ENCODE peak calls at places on chromosomes 12 and 14, in five cellular contexts. T is tibial nerve, L is GM12865, U is osteocyte, K is lower leg skin. F is an unnamed sample.

GRCh38 chr12:109483346-109483745 is 5.9 kb downstream of the UBE3B start:
- DNase-seq in U (no peak), T (no peak), K (no peak), L (no peak), F (no peak)

GRCh38 chr14:70002589-70003240 is 123.5 kb downstream of the SMOC1 start:
- DNase-seq in L (no peak), K (no peak), T (no peak), U (no peak), F (no peak)

GRCh38 chr14:39680777-39681176 is 248.5 kb upstream of the FBXO33 start:
- DNase-seq in L (peak), T (no peak), K (no peak), U (no peak), F (no peak)

GRCh38 chr14:92902726-92903125 is 20.2 kb upstream of the CHGA start:
- DNase-seq in L (no peak), T (no peak), K (no peak), U (no peak), F (no peak)

GRCh38 chr12:12800406-12801180 is 12.6 kb upstream of the DDX47 start:
- DNase-seq in K (no peak), T (no peak), L (no peak), U (no peak), F (no peak)

GRCh38 chr14:60655114-60655897 is 6.0 kb upstream of the SIX1 start:
- DNase-seq in U (no peak), K (no peak), T (no peak), L (no peak), F (no peak)

GRCh38 chr14:70108419-70108818 is 80.3 kb downstream of the SLC8A3 start:
- DNase-seq in U (no peak), T (no peak), K (no peak), L (no peak), F (no peak)

GRCh38 chr14:92586001-92586947 is 72.7 kb downstream of the RIN3 start:
- DNase-seq in K (no peak), U (no peak), L (peak), T (no peak), F (no peak)

GRCh38 chr14:45201908-45202307 is 51.1 kb downstream of the MIS18BP1 start:
- DNase-seq in U (no peak), L (peak), K (no peak), T (no peak), F (no peak)

GRCh38 chr12:80766897-80767296 is 50.2 kb downstream of the MYF5 start:
- DNase-seq in K (no peak), T (no peak), L (peak), U (no peak), F (no peak)

GRCh38 chr12:13154027-13154538 is 42.4 kb upstream of the EMP1 start:
- DNase-seq in U (no peak), K (no peak), L (no peak), T (no peak), F (no peak)

GRCh38 chr12:48454675-48455074 is 17.7 kb upstream of the ANP32D start:
- DNase-seq in K (no peak), L (peak), U (no peak), T (no peak), F (no peak)

DNA sequence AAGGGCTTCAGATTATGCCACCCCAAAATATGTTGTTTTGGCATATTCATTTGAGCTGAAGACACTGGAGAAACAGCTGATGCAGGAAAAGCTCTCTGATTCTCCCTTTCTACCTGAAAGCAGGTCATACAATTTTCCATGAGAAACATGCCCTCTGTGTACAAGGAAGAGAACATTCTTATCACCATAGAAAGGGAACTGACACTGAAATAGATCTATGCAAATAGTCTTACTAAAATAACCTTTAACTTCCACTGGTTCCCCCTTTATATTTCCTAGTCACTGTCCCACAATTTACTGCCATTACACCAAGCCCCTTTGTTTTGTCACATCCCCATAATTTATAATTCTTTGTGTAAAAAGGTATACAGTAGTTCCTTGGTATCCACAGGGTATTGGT is 9.6 kb upstream of the PHC1 start:
- DNase-seq in T (no peak), L (no peak), U (no peak), K (no peak), F (no peak)
- TF ChIP-seq CTCF in T (no peak), L (no peak), U (no peak), K (no peak), F (no peak)

GRCh38 chr14:90427848-90428426 is 31.1 kb downstream of the CALM1 start:
- DNase-seq in L (no peak), U (no peak), T (no peak), K (no peak), F (no peak)

GRCh38 chr14:90424686-90425255 is 27.9 kb downstream of the CALM1 start:
- DNase-seq in K (no peak), T (no peak), L (no peak), U (no peak), F (no peak)

GRCh38 chr14:90425480-90425879 is 28.7 kb downstream of the CALM1 start:
- DNase-seq in U (no peak), K (no peak), T (no peak), L (no peak), F (no peak)

GRCh38 chr14:90426031-90426540 is 29.3 kb downstream of the CALM1 start:
- DNase-seq in L (no peak), T (no peak), U (no peak), K (no peak), F (no peak)

DNA sequence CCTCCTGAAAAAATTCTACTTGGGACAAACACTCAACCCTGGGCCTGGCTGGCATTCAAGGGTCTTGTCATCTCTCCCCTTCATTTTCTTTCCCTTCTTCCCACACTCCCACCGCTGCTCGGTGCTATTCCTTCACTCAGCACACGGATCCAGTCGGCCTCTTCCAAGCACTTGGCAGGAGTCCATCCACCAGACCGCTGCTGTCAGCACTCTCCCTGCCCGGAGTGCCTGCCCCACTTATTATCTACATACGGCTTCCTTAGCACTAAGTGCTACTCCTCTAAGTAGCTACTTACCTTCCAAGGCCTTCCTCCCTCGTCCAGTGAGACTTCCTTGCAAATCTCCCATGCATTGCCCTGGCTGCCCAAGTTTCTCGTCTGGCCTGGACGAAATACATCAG is 29.8 kb downstream of the CALM1 start:
- DNase-seq in K (no peak), U (no peak), T (no peak), L (no peak), F (no peak)
- TF ChIP-seq CTCF in K (no peak), U (no peak), T (no peak), L (no peak), F (no peak)

DNA sequence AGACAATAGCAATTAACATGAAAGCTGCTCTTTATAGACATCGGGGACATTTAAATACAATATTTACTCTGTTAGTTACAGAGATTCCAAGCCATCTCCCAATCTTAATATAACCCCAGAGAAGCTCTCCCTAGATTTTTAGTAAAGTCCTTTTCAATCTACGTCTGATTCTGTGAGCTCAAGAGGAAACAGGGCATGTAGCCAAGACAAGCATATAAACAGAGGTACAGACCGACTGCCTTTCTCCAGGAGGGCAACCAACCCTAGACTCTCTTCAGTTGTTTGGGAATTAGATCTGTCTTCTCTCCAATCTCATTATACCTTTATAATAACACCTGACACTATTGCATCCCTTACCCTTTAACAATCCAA is 57.4 kb downstream of the TMTC1 start:
- DNase-seq in T (no peak), U (no peak), K (no peak), L (no peak), F (no peak)
- TF ChIP-seq CTCF in T (no peak), U (no peak), K (no peak), L (no peak), F (no peak)

DNA sequence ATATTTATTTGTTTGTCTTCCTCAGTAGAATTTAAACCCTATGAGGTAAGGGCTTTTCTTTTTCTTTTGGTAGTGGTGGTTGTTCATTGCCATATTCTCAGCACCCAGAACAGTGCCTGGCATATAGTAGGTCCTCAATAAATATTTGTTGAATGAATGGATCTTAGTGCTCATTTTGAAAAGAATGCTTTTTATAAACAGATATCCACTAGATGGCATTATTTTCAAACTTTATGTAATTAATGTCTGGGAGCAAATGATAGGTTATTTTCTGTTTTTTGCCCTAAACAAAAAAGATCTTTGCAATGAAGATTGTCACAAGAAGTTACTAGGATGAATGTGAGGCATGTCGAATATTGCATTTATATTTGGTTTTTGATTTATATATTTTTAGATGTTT is 64.1 kb downstream of the RAD51B start:
- DNase-seq in K (no peak), L (no peak), U (no peak), T (no peak), F (no peak)
- TF ChIP-seq CTCF in K (no peak), L (no peak), U (peak), T (no peak), F (no peak)

GRCh38 chr12:120856980-120857379 is 47.2 kb downstream of the SPPL3 start:
- DNase-seq in K (no peak), L (no peak), U (no peak), T (no peak), F (no peak)
- TF ChIP-seq CTCF in K (no peak), L (no peak), U (peak), T (no peak), F (peak)

GRCh38 chr14:74836251-74836957 is 39.5 kb downstream of the PROX2 start:
- DNase-seq in U (no peak), L (peak), T (no peak), K (no peak), F (no peak)
- TF ChIP-seq CTCF in U (no peak), L (no peak), T (no peak), K (no peak), F (no peak)

GRCh38 chr12:120238224-120238616 is 27.3 kb downstream of the PXN start:
- DNase-seq in U (no peak), K (no peak), T (no peak), L (no peak), F (no peak)

GRCh38 chr12:120235369-120236123 is 30.0 kb downstream of the PXN start:
- DNase-seq in K (no peak), U (no peak), T (no peak), L (no peak), F (no peak)

GRCh38 chr12:120231316-120232011 is 30.6 kb upstream of the RPLP0 start:
- DNase-seq in T (no peak), L (no peak), U (no peak), K (no peak), F (peak)

GRCh38 chr12:120236124-120236398 is 29.5 kb downstream of the PXN start:
- DNase-seq in L (no peak), U (no peak), K (no peak), T (no peak), F (no peak)

DNA sequence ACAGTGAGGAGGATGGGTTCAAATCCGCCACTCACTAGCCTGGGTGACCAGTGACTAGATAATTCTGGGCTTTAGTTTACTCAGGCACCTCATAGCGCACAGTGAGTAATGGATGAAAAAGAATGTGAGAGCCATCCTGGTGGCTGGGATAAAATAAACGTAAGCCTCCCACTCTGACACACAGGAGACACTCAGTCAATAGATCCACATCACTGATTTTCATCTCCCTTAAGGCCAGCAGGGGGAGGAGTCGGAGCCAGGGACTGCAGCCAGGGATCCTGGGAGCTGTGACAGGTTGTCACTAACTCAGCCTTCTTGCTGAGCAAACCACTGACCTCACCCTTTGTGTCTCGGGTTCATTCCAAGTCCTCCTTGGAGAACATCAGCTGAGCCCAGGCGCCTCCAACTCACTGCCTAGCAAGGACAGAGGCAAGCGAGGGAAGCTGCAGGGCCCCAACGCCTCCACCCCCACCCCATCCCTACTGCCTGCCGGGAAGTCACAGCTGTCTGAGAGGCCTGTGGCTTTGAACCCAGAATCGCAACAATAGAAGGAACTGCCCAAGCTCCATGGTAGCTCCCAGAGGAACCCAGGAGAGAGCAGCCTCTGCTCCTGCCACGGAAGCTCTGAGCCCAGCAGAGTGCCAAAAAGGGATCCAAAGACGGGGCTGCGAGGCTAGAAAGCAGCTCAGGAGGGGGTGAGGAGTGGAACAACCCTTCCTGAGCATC is 30.7 kb downstream of the PXN start:
- DNase-seq in U (no peak), K (peak), T (peak), L (peak), F (no peak)
- TF ChIP-seq CTCF in U (peak), K (no peak), T (peak), L (peak), F (no peak)

GRCh38 chr12:89893972-89894706 is 185.5 kb upstream of the ATP2B1 start:
- DNase-seq in U (no peak), K (no peak), T (no peak), L (peak), F (no peak)

GRCh38 chr12:89889051-89889450 is 180.4 kb upstream of the ATP2B1 start:
- DNase-seq in T (no peak), U (no peak), K (no peak), L (no peak), F (no peak)

GRCh38 chr12:89891933-89892332 is 183.3 kb upstream of the ATP2B1 start:
- DNase-seq in T (no peak), L (no peak), K (no peak), U (no peak), F (no peak)

GRCh38 chr12:89892426-89892825 is 183.8 kb upstream of the ATP2B1 start:
- DNase-seq in T (no peak), U (no peak), L (no peak), K (no peak), F (no peak)

DNA sequence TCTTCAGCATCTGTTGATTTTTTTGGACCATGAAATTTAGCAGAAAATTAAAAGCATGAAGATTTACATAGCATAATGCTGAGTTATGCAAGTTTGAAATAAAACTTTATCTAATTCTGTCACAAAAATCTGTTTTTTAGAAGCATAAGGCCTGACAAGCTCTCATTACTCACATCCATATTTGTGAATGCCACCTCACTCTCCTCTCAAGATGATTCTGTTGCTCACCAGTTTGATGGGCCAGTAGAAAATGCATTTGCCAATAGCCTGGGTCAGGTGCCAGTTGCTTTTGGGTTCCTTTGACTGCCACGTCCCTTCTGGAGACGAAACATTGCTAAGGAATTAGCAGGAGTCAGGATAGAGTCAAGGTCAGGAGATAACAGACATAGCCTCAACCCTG is 181.6 kb upstream of the ATP2B1 start:
- DNase-seq in L (no peak), U (no peak), K (no peak), T (no peak), F (no peak)
- TF ChIP-seq CTCF in L (no peak), U (no peak), K (no peak), T (no peak), F (no peak)

F was measured in CD4-positive, alpha-beta T cell.